ENCODE peak calls at places on chromosomes 11 and 22, in nine cellular contexts. M, A, S, F, H, P, W, J and O are unnamed samples.

GRCh38 chr22:46748948-46749681 is 11.1 kb upstream of the CERK start:
- DNase-seq in H (peak), S (peak), W (peak), M (no peak), A (no peak), P (no peak), F (no peak), J (no peak), O (peak)

GRCh38 chr11:1152316-1153104 is 5.2 kb upstream of the MUC5AC start:
- DNase-seq in M (no peak), J (no peak), P (no peak), F (no peak), H (no peak), S (no peak), W (peak), A (no peak), O (peak)

GRCh38 chr22:48099671-48100070 is 1337.2 kb downstream of the TBC1D22A start:
- DNase-seq in M (no peak), J (no peak), H (no peak), A (no peak), S (no peak), P (no peak), F (no peak), W (no peak), O (no peak)

GRCh38 chr11:103671143-103671651 is 365.2 kb upstream of the DDI1 start:
- DNase-seq in P (no peak), S (no peak), H (no peak), F (no peak), J (no peak), M (no peak), W (no peak), A (no peak), O (no peak)

GRCh38 chr11:10310301-10310841 is 5.5 kb downstream of the ADM start:
- DNase-seq in S (no peak), F (no peak), H (no peak), P (no peak), A (no peak), J (no peak), W (peak), M (no peak), O (no peak)

GRCh38 chr11:10390375-10390774 is 64.7 kb upstream of the AMPD3 start:
- DNase-seq in A (no peak), P (no peak), F (no peak), S (no peak), M (no peak), J (no peak), H (no peak), W (peak), O (no peak)

GRCh38 chr11:62439785-62440602 is 21.2 kb downstream of the SCGB1A1 start:
- DNase-seq in A (no peak), W (peak), J (no peak), S (no peak), P (no peak), M (peak), F (no peak), H (no peak), O (no peak)

GRCh38 chr11:43579171-43579918 is 101.2 kb upstream of the HSD17B12 start:
- DNase-seq in J (no peak), S (peak), W (peak), A (no peak), H (no peak), F (peak), P (no peak), M (no peak), O (no peak)

GRCh38 chr11:126111458-126112116 is 48.9 kb upstream of the CDON start:
- DNase-seq in P (no peak), M (no peak), F (no peak), H (no peak), J (no peak), S (no peak), A (no peak), W (no peak), O (no peak)

GRCh38 chr11:86660011-86660595 is 12.3 kb downstream of the ME3 start:
- DNase-seq in M (no peak), S (no peak), F (no peak), P (no peak), H (no peak), J (no peak), W (peak), A (no peak), O (no peak)

GRCh38 chr22:41512421-41513194 is 31.7 kb downstream of the POLR3H start:
- DNase-seq in F (peak), S (no peak), P (peak), H (no peak), W (peak), M (no peak), J (no peak), A (no peak), O (no peak)

GRCh38 chr11:108733479-108734116 is 68.7 kb downstream of the DDX10 start:
- DNase-seq in S (no peak), H (no peak), P (no peak), A (no peak), M (no peak), W (peak), J (no peak), F (no peak), O (no peak)

GRCh38 chr22:42177891-42178336 is 47.3 kb upstream of the CYP2D6 start:
- DNase-seq in F (no peak), W (no peak), S (no peak), J (no peak), A (no peak), H (no peak), P (no peak), M (no peak), O (no peak)

GRCh38 chr22:32707971-32708370 is 93.5 kb upstream of the TIMP3 start:
- DNase-seq in H (no peak), P (no peak), F (no peak), W (no peak), S (no peak), J (no peak), M (no peak), A (no peak), O (no peak)

GRCh38 chr11:10746871-10747270 is 4.2 kb upstream of the CTR9 start:
- DNase-seq in A (no peak), P (no peak), J (no peak), H (no peak), W (no peak), S (no peak), M (no peak), F (no peak), O (no peak)

GRCh38 chr11:21514298-21514697 is 678.6 kb upstream of the ANO5 start:
- DNase-seq in J (no peak), W (no peak), S (peak), P (no peak), F (peak), A (no peak), M (no peak), H (no peak), O (no peak)
- TF ChIP-seq CTCF in J (no peak), W (no peak), S (peak), P (no peak), F (peak), A (peak), M (no peak), H (no peak), O (no peak)

DNA sequence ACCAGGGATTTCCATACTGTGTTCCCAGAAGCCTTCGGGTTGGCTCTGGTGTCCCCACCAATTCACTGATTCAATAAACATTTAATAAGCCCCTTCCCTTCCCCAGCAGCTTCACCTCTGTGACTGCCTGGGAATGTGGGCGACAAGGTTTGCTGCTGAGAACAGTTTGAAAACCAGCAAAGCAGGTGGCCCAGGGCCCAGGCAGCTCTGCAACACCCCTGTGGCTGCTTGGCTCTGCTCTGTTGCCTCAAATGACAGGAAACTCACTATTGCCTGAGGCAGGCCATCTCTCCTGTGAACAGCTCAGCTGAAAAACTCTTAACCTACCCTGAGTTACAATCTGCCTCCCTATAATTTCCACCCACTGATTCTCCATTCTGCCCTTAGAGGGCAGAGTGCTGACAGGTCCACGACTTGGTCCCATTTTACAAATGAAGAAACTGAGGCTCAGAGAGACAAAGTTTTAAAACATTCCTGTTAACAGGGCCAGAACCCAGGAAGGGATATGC is 10.5 kb downstream of the ADORA2A start:
- DNase-seq in P (no peak), F (no peak), M (no peak), W (no peak), H (no peak), S (no peak), A (no peak), J (no peak), O (no peak)
- TF ChIP-seq CTCF in P (peak), F (no peak), M (no peak), W (peak), H (no peak), S (no peak), A (no peak), J (no peak), O (no peak)

GRCh38 chr11:127993788-127994187 is 593.6 kb downstream of the ETS1 start:
- DNase-seq in J (no peak), H (no peak), F (no peak), W (no peak), P (no peak), A (no peak), M (no peak), S (no peak), O (no peak)
- TF ChIP-seq CTCF in J (no peak), H (no peak), F (no peak), W (no peak), P (no peak), A (no peak), M (no peak), S (peak), O (no peak)

DNA sequence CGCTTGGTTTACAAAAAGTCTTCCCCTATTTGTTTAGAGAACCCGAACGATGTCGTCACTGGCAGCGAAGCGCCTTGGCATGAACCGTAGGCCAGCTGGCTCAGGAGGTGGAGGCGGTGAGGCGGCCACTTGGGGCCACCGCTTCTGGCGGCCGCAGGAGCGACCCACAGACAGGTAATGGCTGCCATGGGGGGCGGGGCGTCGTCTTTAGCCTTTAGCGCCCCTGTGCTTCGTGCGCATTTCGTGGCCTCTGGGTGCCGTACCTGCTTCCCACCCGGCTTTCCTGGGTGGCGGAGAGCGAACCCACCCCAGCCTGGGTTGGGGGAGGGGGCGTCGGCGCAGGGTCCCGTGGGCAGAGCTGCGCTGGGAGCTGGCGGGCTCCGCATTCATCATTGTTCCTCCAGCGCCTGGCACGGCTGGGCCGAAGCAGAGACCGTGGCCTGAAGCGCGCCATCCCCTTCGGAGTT is 470 bp upstream of the OSBP2 start:
- DNase-seq in M (peak), J (peak), S (peak), P (peak), W (no peak), F (peak), A (peak), H (peak), O (peak)
- TF ChIP-seq CTCF in M (no peak), J (no peak), S (no peak), P (no peak), W (no peak), F (no peak), A (no peak), H (no peak), O (no peak)

DNA sequence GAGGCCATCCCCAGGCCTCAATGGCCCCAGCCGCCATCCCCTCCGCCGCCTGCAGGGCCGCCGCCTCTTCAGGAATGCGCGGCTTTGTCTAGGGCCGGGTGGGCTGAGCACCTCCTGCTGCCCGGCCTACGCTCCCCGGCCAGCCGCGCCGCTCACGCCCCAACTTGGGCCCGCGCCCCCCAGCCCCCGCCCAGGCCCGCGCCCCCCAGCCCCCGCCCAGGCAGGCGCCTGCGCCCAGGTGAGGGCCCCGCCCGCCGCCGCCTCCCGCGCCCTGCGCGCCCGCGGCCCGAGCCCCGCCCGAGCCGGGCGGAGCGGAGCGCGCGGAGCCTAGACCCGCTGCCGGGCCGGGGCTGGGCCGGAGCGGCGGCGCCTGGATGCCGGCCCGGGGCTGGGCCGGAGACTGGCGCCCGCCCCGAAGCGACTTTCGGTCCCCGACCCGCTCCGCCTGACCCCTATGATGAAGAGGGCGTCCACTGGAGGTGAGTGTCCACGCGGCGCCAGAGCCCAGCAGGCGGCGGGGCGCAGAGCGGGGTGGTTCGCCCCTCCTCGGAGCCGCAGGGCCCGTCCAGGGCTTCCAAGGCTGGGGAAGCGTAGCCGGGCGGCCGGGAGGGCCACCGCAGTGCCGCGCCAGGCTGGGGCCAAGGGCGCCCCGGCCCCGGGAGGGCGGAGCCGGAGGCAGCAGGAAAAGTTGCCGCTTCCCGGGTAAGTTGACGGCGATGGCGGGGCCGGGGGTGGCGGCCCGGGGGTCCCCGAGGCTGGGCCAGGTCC is 34.3 kb upstream of the PRODH start:
- DNase-seq in S (peak), A (peak), M (no peak), H (no peak), J (no peak), F (peak), P (no peak), W (no peak), O (no peak)
- TF ChIP-seq CTCF in S (no peak), A (peak), M (no peak), H (no peak), J (no peak), F (peak), P (no peak), W (no peak), O (no peak)